ENCODE peak calls at places on chromosomes 3 and 15, in five cellular contexts. T is osteoblast, H is heart right ventricle, U is PC-9, K is cardiac muscle cell. W is an unnamed sample.

GRCh38 chr3:133437391-133438093 is 37.7 kb downstream of the BFSP2 start:
- DNase-seq in T (no peak), H (no peak), U (no peak), K (peak; percentile 61), W (no peak)

GRCh38 chr15:32657198-32657886 is 15.8 kb downstream of the SCG5 start:
- DNase-seq in T (peak; percentile 63), H (no peak), U (no peak), K (no peak), W (no peak)

GRCh38 chr15:40298216-40298935 is 9.4 kb downstream of the PLCB2 start:
- DNase-seq in T (peak; percentile 60), H (no peak), U (no peak), K (no peak), W (no peak)

GRCh38 chr15:62665449-62665848 is 377.1 kb upstream of the TPM1 start:
- DNase-seq in T (no peak), H (no peak), U (no peak), K (peak; percentile 93), W (no peak)

GRCh38 chr3:50272911-50273688 is 4.2 kb downstream of the SEMA3B start:
- DNase-seq in T (peak; percentile 99), H (peak; percentile 83), U (peak; percentile 61), K (peak; percentile 77), W (peak; percentile 77)

GRCh38 chr3:188421151-188421821 is 267.3 kb downstream of the LPP start:
- DNase-seq in T (peak; percentile 66), H (no peak), U (no peak), K (peak; percentile 81), W (no peak)

GRCh38 chr15:92617197-92618037 is 38.2 kb downstream of the FAM174B start:
- DNase-seq in T (peak; percentile 85), H (peak; percentile 59), U (peak; percentile 40), K (peak; percentile 93), W (no peak)

GRCh38 chr3:120554727-120555660 is 41.1 kb upstream of the NDUFB4 start:
- DNase-seq in T (peak; percentile 72), H (peak; percentile 30), U (no peak), K (peak; percentile 17), W (no peak)

GRCh38 chr15:75130597-75131268 is 70.9 kb upstream of the C15orf39 start:
- DNase-seq in T (no peak), H (no peak), U (no peak), K (no peak), W (no peak)

GRCh38 chr15:90174140-90174891 is 26.8 kb upstream of the SEMA4B start:
- DNase-seq in T (peak; percentile 82), H (peak; percentile 88), U (no peak), K (peak; percentile 70), W (peak; percentile 62)

GRCh38 chr3:73121684-73122331 is 60.3 kb downstream of the EBLN2 start:
- DNase-seq in T (no peak), H (no peak), U (no peak), K (no peak), W (no peak)

GRCh38 chr3:12904951-12905315 is 63.6 kb upstream of the RPL32 start:
- DNase-seq in T (peak; percentile 30), H (no peak), U (no peak), K (no peak), W (no peak)

GRCh38 chr3:191141728-191142127 is 57.3 kb upstream of the OSTN start:
- DNase-seq in T (peak; percentile 85), H (no peak), U (peak; percentile 39), K (peak; percentile 70), W (no peak)

GRCh38 chr15:64911317-64912186 is at the start of gene ANKDD1A:
- DNase-seq in T (peak; percentile 96), H (peak; percentile 60), U (no peak), K (peak; percentile 54), W (no peak)

GRCh38 chr3:153285194-153285641 is 123.2 kb downstream of the RAP2B start:
- DNase-seq in T (peak; percentile 73), H (no peak), U (peak; percentile 35), K (peak; percentile 55), W (no peak)

GRCh38 chr3:39384665-39385000 is 1.5 kb downstream of the SLC25A38 start:
- DNase-seq in T (no peak), H (no peak), U (no peak), K (no peak), W (no peak)

GRCh38 chr15:95946946-95947345 is 383.6 kb upstream of the NR2F2 start:
- DNase-seq in T (no peak), H (no peak), U (no peak), K (no peak), W (no peak)

GRCh38 chr15:31392761-31393401 is 66.2 kb downstream of the KLF13 start:
- DNase-seq in T (peak; percentile 85), H (no peak), U (no peak), K (peak; percentile 56), W (no peak)

GRCh38 chr3:159586587-159587202 is 401.9 kb upstream of the IL12A start:
- DNase-seq in T (no peak), H (no peak), U (no peak), K (peak; percentile 67), W (no peak)

GRCh38 chr3:35677797-35678196 is 38.5 kb downstream of the ARPP21 start:
- DNase-seq in T (no peak), H (no peak), U (peak; percentile 47), K (peak; percentile 67), W (no peak)

GRCh38 chr3:8386221-8386620 is 115.4 kb upstream of the LMCD1 start:
- DNase-seq in T (no peak), H (no peak), U (no peak), K (no peak), W (no peak)

GRCh38 chr3:128486692-128487537 is 6.1 kb downstream of the GATA2 start:
- DNase-seq in T (peak; percentile 92), H (no peak), U (no peak), K (peak; percentile 61), W (no peak)

GRCh38 chr3:29412117-29412516 is 131.2 kb downstream of the RBMS3 start:
- DNase-seq in T (no peak), H (no peak), U (no peak), K (no peak), W (no peak)

GRCh38 chr3:86937306-86937791 is 53.6 kb downstream of the VGLL3 start:
- DNase-seq in T (peak; percentile 29), H (peak; percentile 47), U (no peak), K (peak; percentile 84), W (no peak)

GRCh38 chr3:148238421-148238821 is 459.3 kb upstream of the AGTR1 start:
- DNase-seq in T (no peak), H (no peak), U (no peak), K (no peak), W (no peak)

GRCh38 chr3:141485578-141486415 is 1.0 kb upstream of the RASA2 start:
- DNase-seq in T (peak; percentile 86), H (no peak), U (peak; percentile 98), K (peak; percentile 69), W (no peak)

GRCh38 chr15:96125681-96126080 is 204.8 kb upstream of the NR2F2 start:
- DNase-seq in T (no peak), H (no peak), U (no peak), K (no peak), W (no peak)

GRCh38 chr3:81105761-81106160 is 655.7 kb downstream of the GBE1 start:
- DNase-seq in T (no peak), H (no peak), U (no peak), K (no peak), W (no peak)

GRCh38 chr3:177377166-177377565 is 179.9 kb upstream of the TBL1XR1 start:
- DNase-seq in T (no peak), H (no peak), U (peak; percentile 77), K (no peak), W (no peak)

GRCh38 chr15:73934281-73934680 is 8.0 kb downstream of the LOXL1 start:
- DNase-seq in T (peak; percentile 44), H (no peak), U (peak; percentile 91), K (no peak), W (no peak)
- H3K27ac ChIP-seq in T (no peak overlapping the region), H (no peak overlapping the region), U (peak overlapping the region; percentile 86), K (peak overlapping the region; percentile 62), W (no peak overlapping the region)

GRCh38 chr3:47015151-47015550 is 35.7 kb downstream of the NBEAL2 start:
- DNase-seq in T (peak; percentile 56), H (no peak), U (no peak), K (no peak), W (no peak)

GRCh38 chr3:47017504-47018268 is 38.2 kb downstream of the NBEAL2 start:
- DNase-seq in T (peak; percentile 22), H (no peak), U (peak; percentile 49), K (peak; percentile 19), W (no peak)

GRCh38 chr3:47018269-47018611 is 38.8 kb downstream of the NBEAL2 start:
- DNase-seq in T (peak; percentile 10), H (no peak), U (no peak), K (no peak), W (no peak)

GRCh38 chr3:47016934-47017435 is 37.5 kb downstream of the NBEAL2 start:
- DNase-seq in T (peak; percentile 93), H (no peak), U (no peak), K (peak; percentile 80), W (no peak)

DNA sequence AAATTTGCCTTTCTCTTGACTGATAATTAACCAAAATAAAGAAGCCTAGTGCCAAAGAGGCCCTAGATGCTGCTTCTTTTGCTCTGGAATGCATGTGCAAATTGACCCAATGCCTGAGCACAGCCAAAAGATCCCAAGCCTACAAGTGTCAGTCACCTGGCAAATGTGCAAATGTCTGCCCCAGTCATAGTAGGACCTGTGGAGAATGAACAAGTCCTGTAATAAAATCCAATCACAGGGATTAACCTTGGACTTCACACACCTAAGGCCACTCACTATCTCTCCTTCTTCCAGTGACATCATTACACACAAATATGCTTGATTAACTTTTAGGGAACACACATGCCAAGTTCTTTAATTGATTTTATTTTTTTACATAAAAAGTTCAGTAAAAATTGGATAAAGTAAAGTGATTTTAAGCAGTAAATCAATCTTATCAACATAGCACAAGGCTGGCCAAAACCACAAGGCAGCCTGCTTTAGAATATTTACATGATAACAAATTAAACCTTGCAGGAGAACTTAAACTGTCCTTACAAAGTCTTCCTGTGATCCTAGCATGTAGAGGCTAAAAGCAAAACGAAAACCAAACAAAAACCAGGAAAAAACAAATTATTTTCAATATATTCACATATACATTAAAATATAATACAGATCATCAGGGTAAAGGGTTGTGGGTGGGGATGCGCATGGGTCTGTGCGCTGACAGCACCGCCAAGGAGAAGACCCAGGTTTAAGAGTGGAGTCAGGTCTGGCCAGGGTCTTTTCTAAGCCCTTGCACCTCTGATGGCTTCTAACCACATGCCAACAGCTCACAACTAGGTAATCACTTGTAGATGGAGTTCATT is 36.8 kb downstream of the NBEAL2 start:
- DNase-seq in T (peak; percentile 36), H (no peak), U (no peak), K (no peak), W (no peak)
- H3K27ac ChIP-seq in T (peak overlapping the region; percentile 66), H (peak overlapping the region; percentile 33), U (no peak overlapping the region), K (no peak overlapping the region), W (no peak overlapping the region)

GRCh38 chr3:42653303-42653559 is 266 bp upstream of the ZBTB47 start:
- DNase-seq in T (no peak), H (no peak), U (no peak), K (no peak), W (no peak)
- H3K27ac ChIP-seq in T (peak overlapping the region; percentile 86), H (peak overlapping the region; percentile 94), U (peak overlapping the region; percentile 34), K (no peak overlapping the region), W (peak overlapping the region; percentile 98)

GRCh38 chr3:30600572-30600971 is 5.8 kb upstream of the TGFBR2 start:
- DNase-seq in T (no peak), H (no peak), U (peak; percentile 43), K (no peak), W (no peak)
- H3K27ac ChIP-seq in T (no peak overlapping the region), H (no peak overlapping the region), U (no peak overlapping the region), K (no peak overlapping the region), W (no peak overlapping the region)

W was measured in caudate nucleus.